ENCODE peak calls at places on chromosome 13, in four cellular contexts. G is fibroblast of pulmonary artery, F is K562, N is IMR-90. S is an unnamed sample.

GRCh38 chr13:50161052-50161451 is 145.8 kb downstream of the KCNRG start:
- DNase-seq in G (peak), F (peak), N (peak), S (no peak)

GRCh38 chr13:63607153-63607552 is 2191.5 kb upstream of the PCDH20 start:
- DNase-seq in G (no peak), F (no peak), N (no peak), S (no peak)

GRCh38 chr13:29936051-29936813 is 85.8 kb upstream of the UBL3 start:
- DNase-seq in G (no peak), F (no peak), N (no peak), S (peak)

GRCh38 chr13:45015300-45015699 is 26.0 kb downstream of the GPALPP1 start:
- DNase-seq in G (peak), F (no peak), N (peak), S (no peak)

GRCh38 chr13:25719666-25720065 is 332.1 kb downstream of the SHISA2 start:
- DNase-seq in G (no peak), F (no peak), N (no peak), S (no peak)

GRCh38 chr13:48233886-48234488 is 981 bp downstream of the ITM2B start:
- DNase-seq in G (peak), F (no peak), N (peak), S (no peak)

GRCh38 chr13:43405457-43405856 is 381.3 kb downstream of the ENOX1 start:
- DNase-seq in G (peak), F (no peak), N (peak), S (no peak)

GRCh38 chr13:32443111-32443510 is 15.2 kb upstream of the N4BP2L1 start:
- DNase-seq in G (peak), F (peak), N (peak), S (peak)

GRCh38 chr13:101649490-101650126 is 197.1 kb downstream of the ITGBL1 start:
- DNase-seq in G (peak), F (no peak), N (peak), S (no peak)

GRCh38 chr13:80226645-80227044 is 114.3 kb downstream of the SPRY2 start:
- DNase-seq in G (no peak), F (no peak), N (no peak), S (no peak)

GRCh38 chr13:95784161-95784880 is 107.4 kb downstream of the DNAJC3 start:
- DNase-seq in G (peak), F (no peak), N (peak), S (no peak)

GRCh38 chr13:113854238-113855011 is 9.5 kb downstream of the GAS6 start:
- DNase-seq in G (peak), F (no peak), N (peak), S (no peak)

GRCh38 chr13:41075034-41075433 is 13.7 kb downstream of the WBP4 start:
- DNase-seq in G (peak), F (peak), N (peak), S (peak)

GRCh38 chr13:42895781-42896180 is 96.3 kb downstream of the EPSTI1 start:
- DNase-seq in G (peak), F (no peak), N (no peak), S (no peak)

GRCh38 chr13:88246239-88246638 is 575.1 kb downstream of the SLITRK5 start:
- DNase-seq in G (no peak), F (no peak), N (no peak), S (no peak)

GRCh38 chr13:21008026-21008425 is 53.4 kb downstream of the LATS2 start:
- DNase-seq in G (no peak), F (no peak), N (no peak), S (no peak)

GRCh38 chr13:77952276-77952675 is 33.6 kb upstream of the EDNRB start:
- DNase-seq in G (no peak), F (no peak), N (no peak), S (no peak)

GRCh38 chr13:99376132-99376531 is 68.9 kb upstream of the GPR183 start:
- DNase-seq in G (no peak), F (no peak), N (no peak), S (no peak)

GRCh38 chr13:27280009-27280646 is 9.5 kb downstream of the RASL11A start:
- DNase-seq in G (no peak), F (no peak), N (no peak), S (no peak)

GRCh38 chr13:82118589-82118988 is 1763.7 kb downstream of the SLITRK1 start:
- DNase-seq in G (no peak), F (no peak), N (no peak), S (no peak)

GRCh38 chr13:96492758-96493157 is 402.9 kb downstream of the HS6ST3 start:
- DNase-seq in G (no peak), F (no peak), N (no peak), S (no peak)

GRCh38 chr13:26372747-26373146 is 118.8 kb downstream of the CDK8 start:
- DNase-seq in G (no peak), F (no peak), N (no peak), S (no peak)

GRCh38 chr13:100130092-100130491 is 41.2 kb downstream of the PCCA start:
- DNase-seq in G (no peak), F (no peak), N (no peak), S (no peak)

GRCh38 chr13:44814144-44814543 is 175.1 kb downstream of the NUFIP1 start:
- DNase-seq in G (no peak), F (no peak), N (no peak), S (no peak)

GRCh38 chr13:56755181-56755580 is 385.5 kb upstream of the PRR20A start:
- DNase-seq in G (peak), F (no peak), N (no peak), S (no peak)
- TF ChIP-seq CTCF in G (peak), F (no peak), N (no peak), S (no peak)

GRCh38 chr13:84574851-84575250 is 692.6 kb upstream of the SLITRK1 start:
- DNase-seq in G (peak), F (no peak), N (peak), S (no peak)
- TF ChIP-seq CTCF in G (peak), F (no peak), N (peak), S (no peak)

GRCh38 chr13:39765801-39766463 is 110.5 kb downstream of the COG6 start:
- DNase-seq in G (no peak), F (no peak), N (no peak), S (peak)
- TF ChIP-seq CTCF in G (peak), F (no peak), N (peak), S (peak)

GRCh38 chr13:112103971-112104872 is 37.3 kb downstream of the SOX1 start:
- DNase-seq in G (no peak), F (no peak), N (no peak), S (no peak)

GRCh38 chr13:112104873-112105234 is 37.9 kb downstream of the SOX1 start:
- DNase-seq in G (no peak), F (no peak), N (no peak), S (no peak)

GRCh38 chr13:112101360-112101930 is 34.5 kb downstream of the SOX1 start:
- DNase-seq in G (no peak), F (no peak), N (no peak), S (no peak)

GRCh38 chr13:112103260-112103843 is 36.4 kb downstream of the SOX1 start:
- DNase-seq in G (no peak), F (no peak), N (no peak), S (no peak)

GRCh38 chr13:112102243-112102642 is 35.3 kb downstream of the SOX1 start:
- DNase-seq in G (no peak), F (no peak), N (no peak), S (no peak)
- TF ChIP-seq CTCF in G (no peak), F (peak), N (no peak), S (no peak)

GRCh38 chr13:84917252-84917878 is 881.9 kb downstream of the SLITRK6 start:
- DNase-seq in G (peak), F (no peak), N (peak), S (no peak)
- TF ChIP-seq CTCF in G (peak), F (no peak), N (peak), S (peak)

DNA sequence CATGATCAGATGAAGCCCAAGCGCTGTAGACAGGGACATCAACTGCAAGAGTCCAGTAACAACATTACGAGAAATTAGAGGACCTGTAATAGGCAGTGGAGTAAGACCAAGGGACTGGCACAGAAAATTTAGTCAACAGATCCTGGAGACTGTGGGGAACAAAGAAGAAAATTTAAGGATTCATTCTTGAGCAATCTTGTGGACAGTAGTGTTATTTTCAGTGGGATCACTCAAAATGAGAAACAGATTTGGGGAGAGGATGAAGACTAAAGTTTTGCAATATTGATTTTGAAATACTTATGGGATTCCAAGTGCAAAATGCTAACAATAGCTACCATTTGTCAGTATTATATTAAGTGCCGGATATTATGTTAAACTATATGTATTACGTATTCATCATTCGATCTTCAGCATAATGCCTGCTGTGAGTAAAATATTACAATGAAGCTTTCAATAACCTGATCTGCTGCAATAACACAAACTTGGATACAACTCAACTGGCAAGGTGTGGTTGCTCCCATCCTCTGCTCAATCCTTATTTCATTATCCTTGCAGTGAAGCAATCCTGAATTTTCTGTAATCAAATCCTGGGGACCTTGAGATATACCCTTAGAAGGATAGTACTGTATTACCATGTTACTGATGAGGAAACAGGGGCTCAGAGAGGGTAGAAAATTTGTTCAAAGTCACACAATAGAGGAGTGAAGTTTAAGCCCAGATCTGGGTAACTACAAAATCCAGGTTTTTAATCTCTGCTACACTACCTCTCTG is 84.2 kb downstream of the SACS start:
- DNase-seq in G (no peak), F (no peak), N (no peak), S (no peak)
- TF ChIP-seq CTCF in G (no peak), F (no peak), N (no peak), S (no peak)

GRCh38 chr13:67437246-67437645 is 207.1 kb upstream of the PCDH9 start:
- DNase-seq in G (no peak), F (no peak), N (no peak), S (no peak)

GRCh38 chr13:67443901-67444300 is 213.8 kb upstream of the PCDH9 start:
- DNase-seq in G (no peak), F (no peak), N (no peak), S (no peak)

GRCh38 chr13:67439365-67439764 is 209.2 kb upstream of the PCDH9 start:
- DNase-seq in G (no peak), F (no peak), N (no peak), S (no peak)

GRCh38 chr13:67440240-67440639 is 210.1 kb upstream of the PCDH9 start:
- DNase-seq in G (no peak), F (no peak), N (no peak), S (no peak)

GRCh38 chr13:67438465-67438864 is 208.3 kb upstream of the PCDH9 start:
- DNase-seq in G (no peak), F (no peak), N (no peak), S (no peak)
- TF ChIP-seq CTCF in G (no peak), F (peak), N (no peak), S (no peak)

DNA sequence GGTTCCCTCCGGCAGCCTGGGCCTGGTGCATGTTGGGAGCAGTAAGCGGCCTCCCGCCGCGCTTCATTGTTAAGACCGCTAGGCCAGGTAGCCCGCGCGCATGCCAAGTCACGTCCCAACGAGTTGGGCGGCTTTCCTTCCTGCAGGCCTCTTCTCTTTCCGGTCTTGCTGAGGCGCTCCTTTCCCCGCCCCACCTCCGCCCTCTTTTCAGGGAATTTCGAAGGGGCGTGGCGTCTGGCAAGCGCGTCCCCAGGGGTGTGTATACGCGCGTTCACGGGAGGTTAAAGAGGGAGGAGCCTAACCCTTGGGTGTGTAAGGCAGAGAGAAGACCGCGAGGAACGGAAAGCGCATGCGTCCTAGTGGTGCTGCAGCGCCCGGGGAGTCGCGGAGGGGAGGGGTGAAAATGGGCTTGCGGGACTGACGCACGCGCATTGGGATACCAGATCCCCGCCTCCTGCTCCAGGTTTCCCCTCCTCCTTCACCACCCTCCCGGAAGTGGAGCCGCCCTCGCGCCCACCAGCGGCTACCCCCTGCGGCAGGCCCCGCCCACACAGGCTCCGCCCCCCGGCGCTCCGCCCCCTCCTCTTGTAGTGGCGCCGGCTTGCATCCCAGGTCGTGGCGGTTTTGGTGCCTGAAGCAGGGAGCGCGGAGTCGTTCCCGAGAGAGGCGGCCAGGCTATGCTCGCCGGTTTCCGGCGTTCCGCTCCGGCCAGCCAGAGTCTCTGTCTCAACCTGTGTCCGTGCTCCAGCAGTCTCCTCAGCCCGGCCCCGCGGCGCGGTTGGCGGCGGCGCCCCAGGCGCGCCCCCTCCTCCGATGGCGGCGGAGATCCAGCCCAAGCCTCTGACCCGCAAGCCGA is at the start of gene WDFY2:
- DNase-seq in G (peak), F (peak), N (peak), S (peak)
- TF ChIP-seq CTCF in G (no peak), F (peak), N (peak), S (no peak)

S was measured in activated CD8-positive, alpha-beta T cell treated with anti-CD3 and anti-CD28 coated beads for 36 hours.